ENCODE peak calls at places on chromosomes 7 and 10, in five cellular contexts. One of them, this sample, is unnamed.

GRCh38 chr10:66187096-66187733 is 738.6 kb upstream of the LRRTM3 start:
- DNase-seq in foreskin fibroblast: no peak
- DNase-seq in H4: peak
- DNase-seq in brain microvascular endothelial cell: no peak
- DNase-seq in GDM1: no peak
- DNase-seq in this sample: peak

GRCh38 chr10:86678999-86679792 is 10.9 kb downstream of the LDB3 start:
- DNase-seq in foreskin fibroblast: no peak
- DNase-seq in H4: no peak
- DNase-seq in brain microvascular endothelial cell: no peak
- DNase-seq in GDM1: no peak
- DNase-seq in this sample: no peak

GRCh38 chr7:34067406-34067805 is 162.1 kb downstream of the BMPER start:
- DNase-seq in foreskin fibroblast: no peak
- DNase-seq in H4: peak
- DNase-seq in brain microvascular endothelial cell: no peak
- DNase-seq in GDM1: no peak
- DNase-seq in this sample: no peak

GRCh38 chr10:133318494-133319127 is 9.9 kb downstream of the ZNF511 start:
- DNase-seq in foreskin fibroblast: peak
- DNase-seq in H4: peak
- DNase-seq in brain microvascular endothelial cell: peak
- DNase-seq in GDM1: peak
- DNase-seq in this sample: peak

GRCh38 chr10:100370976-100371706 is 24.1 kb downstream of the SCD start:
- DNase-seq in foreskin fibroblast: peak
- DNase-seq in H4: peak
- DNase-seq in brain microvascular endothelial cell: peak
- DNase-seq in GDM1: peak
- DNase-seq in this sample: no peak

GRCh38 chr7:151248191-151249033 is at the start of gene SMARCD3:
- DNase-seq in foreskin fibroblast: peak
- DNase-seq in H4: no peak
- DNase-seq in brain microvascular endothelial cell: peak
- DNase-seq in GDM1: no peak
- DNase-seq in this sample: no peak

GRCh38 chr10:102517553-102517952 is 13.8 kb downstream of the SUFU start:
- DNase-seq in foreskin fibroblast: peak
- DNase-seq in H4: no peak
- DNase-seq in brain microvascular endothelial cell: peak
- DNase-seq in GDM1: no peak
- DNase-seq in this sample: no peak

GRCh38 chr7:101880536-101881443 is 63.4 kb downstream of the CUX1 start:
- DNase-seq in foreskin fibroblast: peak
- DNase-seq in H4: peak
- DNase-seq in brain microvascular endothelial cell: peak
- DNase-seq in GDM1: no peak
- DNase-seq in this sample: no peak

GRCh38 chr10:42969147-42969546 is 107.7 kb upstream of the RET start:
- DNase-seq in foreskin fibroblast: no peak
- DNase-seq in H4: no peak
- DNase-seq in brain microvascular endothelial cell: no peak
- DNase-seq in GDM1: no peak
- DNase-seq in this sample: no peak

GRCh38 chr7:36746347-36746746 is 22.1 kb upstream of the AOAH start:
- DNase-seq in foreskin fibroblast: no peak
- DNase-seq in H4: peak
- DNase-seq in brain microvascular endothelial cell: no peak
- DNase-seq in GDM1: no peak
- DNase-seq in this sample: no peak

GRCh38 chr10:31033166-31033565 is 1.5 kb upstream of the ZNF438 start:
- DNase-seq in foreskin fibroblast: peak
- DNase-seq in H4: no peak
- DNase-seq in brain microvascular endothelial cell: no peak
- DNase-seq in GDM1: no peak
- DNase-seq in this sample: no peak

GRCh38 chr10:92567952-92568600 is 5.8 kb downstream of the IDE start:
- DNase-seq in foreskin fibroblast: peak
- DNase-seq in H4: no peak
- DNase-seq in brain microvascular endothelial cell: no peak
- DNase-seq in GDM1: no peak
- DNase-seq in this sample: no peak

GRCh38 chr10:45421231-45422097 is 47.4 kb downstream of the ALOX5 start:
- DNase-seq in foreskin fibroblast: no peak
- DNase-seq in H4: no peak
- DNase-seq in brain microvascular endothelial cell: no peak
- DNase-seq in GDM1: no peak
- DNase-seq in this sample: peak

GRCh38 chr7:37480642-37481041 is 32.0 kb upstream of the ELMO1 start:
- DNase-seq in foreskin fibroblast: no peak
- DNase-seq in H4: no peak
- DNase-seq in brain microvascular endothelial cell: no peak
- DNase-seq in GDM1: no peak
- DNase-seq in this sample: no peak

GRCh38 chr7:55657654-55658053 is 85.4 kb upstream of the VOPP1 start:
- DNase-seq in foreskin fibroblast: no peak
- DNase-seq in H4: no peak
- DNase-seq in brain microvascular endothelial cell: no peak
- DNase-seq in GDM1: no peak
- DNase-seq in this sample: no peak

GRCh38 chr10:76015245-76015644 is 583.8 kb downstream of the LRMDA start:
- DNase-seq in foreskin fibroblast: no peak
- DNase-seq in H4: no peak
- DNase-seq in brain microvascular endothelial cell: no peak
- DNase-seq in GDM1: no peak
- DNase-seq in this sample: no peak

GRCh38 chr10:112658900-112659328 is 211.9 kb downstream of the VTI1A start:
- DNase-seq in foreskin fibroblast: no peak
- DNase-seq in H4: no peak
- DNase-seq in brain microvascular endothelial cell: peak
- DNase-seq in GDM1: no peak
- DNase-seq in this sample: no peak

GRCh38 chr10:13775786-13776780 is 189.3 kb downstream of the PRPF18 start:
- DNase-seq in foreskin fibroblast: peak
- DNase-seq in H4: no peak
- DNase-seq in brain microvascular endothelial cell: peak
- DNase-seq in GDM1: no peak
- DNase-seq in this sample: no peak

GRCh38 chr7:92075455-92076158 is 58.7 kb downstream of the CYP51A1 start:
- DNase-seq in foreskin fibroblast: no peak
- DNase-seq in H4: no peak
- DNase-seq in brain microvascular endothelial cell: no peak
- DNase-seq in GDM1: no peak
- DNase-seq in this sample: no peak